ENCODE peak calls at places on chromosomes 7 and 10, in nine cellular contexts. T, R, O, W, F, B, M, Z and P are unnamed samples.

GRCh38 chr10:114905450-114905849 is 32.5 kb upstream of the TRUB1 start:
- DNase-seq in T (peak; percentile 25), R (no peak), O (peak; percentile 86), W (no peak), F (peak; percentile 16), B (peak; percentile 55), M (no peak), Z (no peak), P (no peak)

GRCh38 chr7:83947260-83947659 is 247.3 kb downstream of the SEMA3A start:
- DNase-seq in T (no peak), R (no peak), O (no peak), W (no peak), F (no peak), B (peak; percentile 19), M (no peak), Z (no peak), P (no peak)

GRCh38 chr10:79242620-79243152 is 104.6 kb upstream of the PPIF start:
- DNase-seq in T (peak; percentile 69), R (peak; percentile 68), O (peak; percentile 87), W (no peak), F (peak; percentile 87), B (no peak), M (peak; percentile 70), Z (peak; percentile 84), P (no peak)

GRCh38 chr10:86225098-86225782 is 141.4 kb downstream of the GRID1 start:
- DNase-seq in T (peak; percentile 22), R (no peak), O (peak; percentile 94), W (no peak), F (peak; percentile 55), B (no peak), M (no peak), Z (no peak), P (no peak)

GRCh38 chr7:42069625-42070024 is 167.4 kb downstream of the GLI3 start:
- DNase-seq in T (no peak), R (no peak), O (no peak), W (no peak), F (no peak), B (no peak), M (no peak), Z (no peak), P (no peak)

GRCh38 chr10:81546243-81546642 is 328.8 kb upstream of the NRG3 start:
- DNase-seq in T (no peak), R (no peak), O (no peak), W (no peak), F (no peak), B (no peak), M (no peak), Z (no peak), P (no peak)

GRCh38 chr10:51700228-51700835 is 937 bp upstream of the CSTF2T start:
- DNase-seq in T (peak; percentile 68), R (no peak), O (peak; percentile 51), W (peak; percentile 47), F (no peak), B (no peak), M (no peak), Z (no peak), P (no peak)

GRCh38 chr7:148702876-148703670 is 4.4 kb downstream of the CUL1 start:
- DNase-seq in T (no peak), R (no peak), O (peak; percentile 39), W (no peak), F (no peak), B (no peak), M (no peak), Z (no peak), P (no peak)

GRCh38 chr7:2641406-2642393 is 9.9 kb downstream of the TTYH3 start:
- DNase-seq in T (peak; percentile 89), R (peak; percentile 92), O (peak; percentile 99), W (peak; percentile 86), F (peak; percentile 97), B (no peak), M (peak; percentile 94), Z (peak; percentile 90), P (no peak)

GRCh38 chr10:79047875-79048638 is 20.7 kb upstream of the ZMIZ1 start:
- DNase-seq in T (no peak), R (no peak), O (no peak), W (no peak), F (no peak), B (no peak), M (no peak), Z (peak; percentile 71), P (peak; percentile 61)

GRCh38 chr10:120750167-120750566 is 101.0 kb upstream of the WDR11 start:
- DNase-seq in T (no peak), R (no peak), O (no peak), W (no peak), F (no peak), B (no peak), M (no peak), Z (no peak), P (no peak)

GRCh38 chr10:124500767-124501166 is 39.1 kb downstream of the LHPP start:
- DNase-seq in T (no peak), R (no peak), O (no peak), W (no peak), F (no peak), B (no peak), M (no peak), Z (no peak), P (no peak)
- H3K27ac ChIP-seq in T (no peak overlapping the region), R (no peak overlapping the region), O (no peak overlapping the region), W (no peak overlapping the region), F (no peak overlapping the region), B (no peak overlapping the region), M (no peak overlapping the region), Z (no peak overlapping the region), P (no peak overlapping the region)

GRCh38 chr10:70461397-70462348 is 16.9 kb upstream of the PALD1 start:
- DNase-seq in T (peak; percentile 56), R (peak; percentile 52), O (peak; percentile 50), W (peak; percentile 37), F (peak; percentile 50), B (peak; percentile 67), M (peak; percentile 55), Z (peak; percentile 72), P (no peak)

GRCh38 chr10:70459061-70459770 is 17.7 kb upstream of the NODAL start:
- DNase-seq in T (no peak), R (peak; percentile 49), O (no peak), W (no peak), F (no peak), B (no peak), M (peak; percentile 67), Z (no peak), P (no peak)

GRCh38 chr10:70458329-70459060 is 17.0 kb upstream of the NODAL start:
- DNase-seq in T (peak; percentile 71), R (peak; percentile 79), O (peak; percentile 82), W (peak; percentile 60), F (peak; percentile 73), B (no peak), M (peak; percentile 76), Z (peak; percentile 63), P (no peak)

GRCh38 chr10:70457759-70458305 is 16.4 kb upstream of the NODAL start:
- DNase-seq in T (no peak), R (no peak), O (no peak), W (no peak), F (no peak), B (no peak), M (no peak), Z (no peak), P (no peak)

GRCh38 chr10:70459771-70460490 is 18.4 kb upstream of the NODAL start:
- DNase-seq in T (no peak), R (no peak), O (no peak), W (no peak), F (no peak), B (no peak), M (no peak), Z (no peak), P (no peak)
- H3K27me3 ChIP-seq in T (no peaks in the 10 kb centered on the region), R (no peaks in the 10 kb centered on the region), O (no peaks in the 10 kb centered on the region), W (no peaks in the 10 kb centered on the region), F (peaks cover 30% of the 10 kb centered on the region), B (no peaks in the 10 kb centered on the region), M (no peaks in the 10 kb centered on the region), Z (no peaks in the 10 kb centered on the region), P (peaks cover 34% of the 10 kb centered on the region)

DNA sequence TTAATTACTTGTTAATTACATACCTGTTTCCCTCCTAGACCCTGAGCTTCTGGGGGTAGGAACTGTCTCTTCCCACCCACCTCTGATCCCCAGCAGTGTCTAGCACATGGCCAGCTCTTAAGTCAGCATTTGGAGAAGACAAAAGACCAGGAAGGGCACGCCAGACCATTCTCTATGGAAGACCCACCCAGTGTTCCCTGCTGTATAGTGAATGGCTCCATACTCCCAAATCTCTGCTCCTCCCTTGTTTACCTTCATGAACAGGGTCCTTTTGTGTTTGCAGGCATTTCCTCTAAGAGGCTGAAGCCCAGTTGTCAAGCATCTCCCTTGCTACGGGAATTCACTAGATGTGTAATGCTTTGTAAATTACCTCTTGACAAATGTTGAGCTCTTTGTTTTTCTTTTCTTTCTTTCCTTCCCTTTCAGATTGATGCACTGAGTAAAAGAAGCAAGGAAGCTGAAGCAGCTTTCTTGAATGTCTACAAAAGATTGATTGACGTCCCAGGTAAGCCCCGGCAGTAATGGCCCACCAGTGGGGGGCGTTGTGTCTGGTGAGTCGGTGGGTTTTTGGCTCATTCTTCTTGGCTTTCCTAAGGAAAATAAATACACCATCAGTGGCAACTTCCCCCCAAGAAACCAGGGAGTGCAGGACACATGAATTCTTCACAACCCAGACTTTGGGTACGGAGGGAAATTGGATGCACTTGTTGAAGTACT is 216.6 kb upstream of the SH2B2 start:
- DNase-seq in T (no peak), R (no peak), O (no peak), W (no peak), F (no peak), B (no peak), M (no peak), Z (no peak), P (no peak)
- TF ChIP-seq CTCF in T (peak; percentile 28), R (no peak), O (no peak), W (no peak), F (no peak), B (peak; percentile 39), M (no peak), Z (no peak), P (no peak)

GRCh38 chr10:95536894-95537542 is 24.2 kb downstream of the SORBS1 start:
- DNase-seq in T (no peak), R (no peak), O (peak; percentile 59), W (no peak), F (no peak), B (no peak), M (no peak), Z (no peak), P (no peak)
- H3K27ac ChIP-seq in T (no peak overlapping the region), R (no peak overlapping the region), O (no peak overlapping the region), W (peak overlapping the region; percentile 60), F (no peak overlapping the region), B (no peak overlapping the region), M (peak overlapping the region; percentile 79), Z (no peak overlapping the region), P (no peak overlapping the region)

DNA sequence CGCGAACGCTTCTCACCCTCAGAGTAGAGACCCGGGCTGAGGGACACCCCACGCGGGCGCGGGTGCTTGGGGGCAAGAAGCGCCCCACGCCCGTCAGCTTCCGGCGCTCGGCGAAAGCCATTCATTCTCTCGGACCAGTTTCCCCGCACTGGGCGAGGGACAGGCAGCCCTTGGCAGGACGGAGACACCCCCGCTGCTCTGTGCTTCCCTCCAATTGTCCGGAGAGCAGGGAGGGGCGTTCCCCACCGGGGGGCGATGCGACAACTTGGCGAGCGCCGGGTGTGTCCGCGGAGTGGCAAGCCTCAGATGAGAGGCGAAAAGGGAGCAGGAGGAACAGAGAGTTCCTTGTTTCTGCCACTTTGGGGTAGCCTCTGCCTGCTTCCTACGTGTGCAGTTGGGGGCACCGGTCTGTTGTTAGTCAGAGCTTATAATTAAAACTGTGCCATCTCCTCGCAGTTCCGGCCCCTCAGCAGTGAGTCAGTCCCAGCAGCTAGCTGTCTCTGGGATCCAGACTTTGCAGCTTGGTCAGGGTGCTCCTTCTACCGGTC is 1.7 kb downstream of the GPR158 start:
- DNase-seq in T (no peak), R (no peak), O (peak; percentile 4), W (no peak), F (no peak), B (no peak), M (no peak), Z (no peak), P (no peak)
- H3K27me3 ChIP-seq in T (peaks cover 30% of the 10 kb centered on the region), R (peaks cover 60% of the 10 kb centered on the region), O (peaks cover 21% of the 10 kb centered on the region), W (peaks cover 6% of the 10 kb centered on the region), F (peaks cover 21% of the 10 kb centered on the region), B (peaks cover 39% of the 10 kb centered on the region), M (peaks cover 50% of the 10 kb centered on the region), Z (no peaks in the 10 kb centered on the region), P (peaks cover 55% of the 10 kb centered on the region)